ENCODE peak calls at places on chromosome 1, in four cellular contexts. One of them, this sample, is unnamed.

GRCh38 chr1:29112705-29113406 is 10.8 kb downstream of the TMEM200B start:
- DNase-seq in nephron progenitor cell: no peak
- DNase-seq in foreskin fibroblast: no peak
- DNase-seq in tibial nerve: no peak
- DNase-seq in this sample: no peak

GRCh38 chr1:16158993-16159831 is 3.3 kb upstream of the EPHA2 start:
- DNase-seq in nephron progenitor cell: no peak
- DNase-seq in foreskin fibroblast: no peak
- DNase-seq in tibial nerve: no peak
- DNase-seq in this sample: no peak

GRCh38 chr1:19765623-19766022 is 34.1 kb downstream of the TMCO4 start:
- DNase-seq in foreskin fibroblast: peak
- DNase-seq in tibial nerve: no peak
- DNase-seq in nephron progenitor cell: peak
- DNase-seq in this sample: peak

GRCh38 chr1:234743866-234744581 is 134.0 kb upstream of the IRF2BP2 start:
- DNase-seq in nephron progenitor cell: no peak
- DNase-seq in foreskin fibroblast: no peak
- DNase-seq in tibial nerve: no peak
- DNase-seq in this sample: no peak

GRCh38 chr1:220999872-221000863 is 120.9 kb downstream of the HLX start:
- DNase-seq in nephron progenitor cell: no peak
- DNase-seq in foreskin fibroblast: no peak
- DNase-seq in tibial nerve: peak
- DNase-seq in this sample: no peak

GRCh38 chr1:213953816-213954215 is 34.0 kb upstream of the PROX1 start:
- DNase-seq in foreskin fibroblast: no peak
- DNase-seq in tibial nerve: no peak
- DNase-seq in nephron progenitor cell: no peak
- DNase-seq in this sample: no peak

GRCh38 chr1:41672641-41673313 is 188.3 kb upstream of the EDN2 start:
- DNase-seq in tibial nerve: no peak
- DNase-seq in foreskin fibroblast: peak
- DNase-seq in nephron progenitor cell: no peak
- DNase-seq in this sample: peak

GRCh38 chr1:34970829-34971228 is 14.3 kb downstream of the TMEM35B start:
- DNase-seq in foreskin fibroblast: no peak
- DNase-seq in nephron progenitor cell: no peak
- DNase-seq in tibial nerve: no peak
- DNase-seq in this sample: no peak

GRCh38 chr1:109626682-109627408 is 7.2 kb downstream of the AMPD2 start:
- DNase-seq in tibial nerve: peak
- DNase-seq in nephron progenitor cell: no peak
- DNase-seq in foreskin fibroblast: no peak
- DNase-seq in this sample: no peak

GRCh38 chr1:112546076-112546475 is 37.3 kb downstream of the WNT2B start:
- DNase-seq in nephron progenitor cell: no peak
- DNase-seq in foreskin fibroblast: peak
- DNase-seq in tibial nerve: no peak
- DNase-seq in this sample: no peak

GRCh38 chr1:36760081-36760480 is 274.2 kb downstream of the GRIK3 start:
- DNase-seq in tibial nerve: no peak
- DNase-seq in foreskin fibroblast: no peak
- DNase-seq in nephron progenitor cell: no peak
- DNase-seq in this sample: no peak

GRCh38 chr1:201656670-201657032 is 117.7 kb downstream of the NAV1 start:
- DNase-seq in nephron progenitor cell: no peak
- DNase-seq in tibial nerve: no peak
- DNase-seq in foreskin fibroblast: no peak
- DNase-seq in this sample: no peak

GRCh38 chr1:17700981-17701870 is 53.9 kb upstream of the ACTL8 start:
- DNase-seq in foreskin fibroblast: no peak
- DNase-seq in tibial nerve: no peak
- DNase-seq in nephron progenitor cell: no peak
- DNase-seq in this sample: no peak

GRCh38 chr1:234973426-234974250 is 155.0 kb downstream of the TOMM20 start:
- DNase-seq in nephron progenitor cell: no peak
- DNase-seq in foreskin fibroblast: no peak
- DNase-seq in tibial nerve: no peak
- DNase-seq in this sample: no peak

GRCh38 chr1:3409737-3410434 is 44.6 kb upstream of the ARHGEF16 start:
- DNase-seq in foreskin fibroblast: peak
- DNase-seq in nephron progenitor cell: peak
- DNase-seq in tibial nerve: peak
- DNase-seq in this sample: peak

GRCh38 chr1:222081859-222082258 is 340.0 kb upstream of the DUSP10 start:
- DNase-seq in nephron progenitor cell: no peak
- DNase-seq in foreskin fibroblast: no peak
- DNase-seq in tibial nerve: no peak
- DNase-seq in this sample: no peak

GRCh38 chr1:20713440-20713839 is 4.4 kb downstream of the KIF17 start:
- DNase-seq in foreskin fibroblast: no peak
- DNase-seq in nephron progenitor cell: no peak
- DNase-seq in tibial nerve: no peak
- DNase-seq in this sample: no peak

GRCh38 chr1:244782056-244782455 is 53.4 kb upstream of the COX20 start:
- DNase-seq in nephron progenitor cell: no peak
- DNase-seq in tibial nerve: no peak
- DNase-seq in foreskin fibroblast: peak
- DNase-seq in this sample: peak

DNA sequence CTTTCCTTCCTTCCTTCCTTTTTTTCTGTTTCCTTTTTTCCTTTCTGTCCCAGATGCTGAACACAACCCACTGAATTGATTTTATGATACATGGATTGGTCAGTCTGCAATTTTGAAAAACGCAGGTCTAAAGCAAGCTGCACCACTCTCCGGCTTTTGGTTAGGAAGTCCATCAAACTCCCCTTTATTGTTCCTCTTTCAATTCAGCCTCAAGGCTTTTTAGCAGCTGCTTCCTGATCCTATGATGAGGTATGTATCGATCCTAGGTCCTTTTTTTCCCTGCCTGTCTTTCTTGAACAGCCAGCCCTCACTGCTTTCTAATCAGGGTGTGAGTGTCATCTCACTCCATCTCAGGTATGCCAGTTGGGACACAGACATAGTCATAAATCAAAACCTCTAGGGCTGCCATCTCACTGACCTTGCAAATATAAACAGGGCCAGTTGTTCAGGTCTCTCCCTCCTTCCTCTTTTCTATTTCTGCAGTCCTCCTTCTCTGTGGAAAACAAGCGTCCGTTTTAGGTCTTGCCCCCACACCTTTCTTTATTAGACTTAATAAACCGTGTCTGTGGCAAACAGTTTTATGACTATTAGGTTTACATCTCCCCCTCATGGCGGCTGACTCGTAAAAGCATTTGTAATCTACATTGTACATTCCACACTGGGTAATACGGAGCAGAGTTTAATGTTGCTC is 11.4 kb downstream of the STYXL2 start:
- DNase-seq in foreskin fibroblast: no peak
- DNase-seq in tibial nerve: no peak
- DNase-seq in nephron progenitor cell: no peak
- DNase-seq in this sample: no peak
- TF ChIP-seq CTCF in foreskin fibroblast: no peak
- TF ChIP-seq CTCF in tibial nerve: no peak
- TF ChIP-seq CTCF in nephron progenitor cell: no peak
- TF ChIP-seq CTCF in this sample: no peak

DNA sequence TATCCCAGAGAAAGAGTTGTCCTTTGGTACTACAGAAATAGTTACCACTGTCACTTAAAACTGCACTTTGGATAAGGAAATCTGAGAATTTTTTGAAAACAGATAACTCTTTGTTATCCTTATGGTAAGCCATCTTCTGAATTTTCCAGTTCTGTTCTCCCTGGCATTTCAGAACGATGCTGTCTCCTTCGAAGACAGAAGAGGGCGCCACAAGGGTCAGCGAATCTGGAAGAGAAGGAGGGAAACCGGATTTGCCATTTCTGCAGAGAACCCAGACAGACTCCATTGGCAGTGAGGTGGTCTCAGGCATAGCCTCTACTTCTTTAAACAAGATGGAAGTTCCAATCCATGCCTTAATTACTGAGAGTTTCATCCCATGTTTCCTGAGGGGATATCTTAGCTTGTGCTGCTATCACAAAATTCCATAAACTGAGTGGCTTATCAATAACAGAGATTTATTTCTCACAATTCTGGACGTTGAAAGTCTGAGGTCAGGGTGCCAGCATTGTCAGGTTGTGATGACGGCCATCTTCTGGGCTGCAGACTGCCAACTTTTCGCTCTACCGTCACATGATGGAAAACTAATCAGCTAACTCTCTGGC is 6.4 kb downstream of the FCRL2 start:
- DNase-seq in foreskin fibroblast: no peak
- DNase-seq in nephron progenitor cell: peak
- DNase-seq in tibial nerve: no peak
- DNase-seq in this sample: no peak
- TF ChIP-seq CTCF in foreskin fibroblast: peak
- TF ChIP-seq CTCF in nephron progenitor cell: peak
- TF ChIP-seq CTCF in tibial nerve: no peak
- TF ChIP-seq CTCF in this sample: no peak

GRCh38 chr1:178055093-178055492 is 38.8 kb upstream of the RASAL2 start:
- DNase-seq in nephron progenitor cell: peak
- DNase-seq in tibial nerve: no peak
- DNase-seq in foreskin fibroblast: no peak
- DNase-seq in this sample: no peak
- TF ChIP-seq CTCF in nephron progenitor cell: no peak
- TF ChIP-seq CTCF in tibial nerve: no peak
- TF ChIP-seq CTCF in foreskin fibroblast: no peak
- TF ChIP-seq CTCF in this sample: peak

DNA sequence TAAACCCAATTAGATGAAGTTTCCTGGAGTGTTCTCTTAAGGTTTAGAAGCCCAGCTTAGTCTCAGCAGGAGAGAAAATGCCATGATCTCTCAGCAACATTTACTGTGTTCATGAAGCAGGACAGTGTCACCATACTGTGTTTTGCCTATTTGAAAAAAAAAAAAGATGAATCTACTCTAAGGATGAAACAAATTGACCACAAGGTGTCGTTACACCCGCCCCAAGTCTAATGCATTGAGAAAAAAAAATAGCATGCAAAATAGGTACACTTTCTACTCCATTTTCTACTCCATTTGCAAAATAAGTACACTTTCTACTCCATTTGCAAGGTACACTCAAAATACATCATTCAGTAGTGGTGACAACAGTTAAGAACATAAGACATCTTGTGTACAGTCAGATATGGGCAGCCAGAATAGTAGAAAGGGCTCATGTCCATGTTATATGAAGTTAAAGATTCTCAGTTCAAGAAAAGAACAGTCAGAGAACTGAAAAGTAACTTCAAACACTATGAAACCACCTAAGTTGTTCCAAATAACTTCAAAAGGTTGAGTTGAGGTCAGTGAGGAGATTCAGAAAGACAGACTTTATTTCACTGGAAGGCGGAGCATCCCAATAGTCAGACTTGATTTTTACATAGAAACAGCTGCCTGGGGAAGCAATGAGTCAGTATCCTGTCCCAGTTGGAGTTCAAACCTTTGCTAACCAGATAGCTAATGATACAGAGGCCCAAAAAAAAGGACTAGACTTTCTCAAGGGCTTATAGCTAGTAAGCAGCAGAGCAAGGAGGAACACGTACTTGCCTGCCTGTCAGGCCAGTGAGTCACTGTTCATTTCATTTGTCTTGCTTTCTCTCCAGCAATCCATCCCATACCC is 13.3 kb downstream of the PLPPR5 start:
- DNase-seq in foreskin fibroblast: peak
- DNase-seq in tibial nerve: no peak
- DNase-seq in nephron progenitor cell: no peak
- DNase-seq in this sample: peak
- TF ChIP-seq CTCF in foreskin fibroblast: no peak
- TF ChIP-seq CTCF in tibial nerve: no peak
- TF ChIP-seq CTCF in nephron progenitor cell: peak
- TF ChIP-seq CTCF in this sample: peak

DNA sequence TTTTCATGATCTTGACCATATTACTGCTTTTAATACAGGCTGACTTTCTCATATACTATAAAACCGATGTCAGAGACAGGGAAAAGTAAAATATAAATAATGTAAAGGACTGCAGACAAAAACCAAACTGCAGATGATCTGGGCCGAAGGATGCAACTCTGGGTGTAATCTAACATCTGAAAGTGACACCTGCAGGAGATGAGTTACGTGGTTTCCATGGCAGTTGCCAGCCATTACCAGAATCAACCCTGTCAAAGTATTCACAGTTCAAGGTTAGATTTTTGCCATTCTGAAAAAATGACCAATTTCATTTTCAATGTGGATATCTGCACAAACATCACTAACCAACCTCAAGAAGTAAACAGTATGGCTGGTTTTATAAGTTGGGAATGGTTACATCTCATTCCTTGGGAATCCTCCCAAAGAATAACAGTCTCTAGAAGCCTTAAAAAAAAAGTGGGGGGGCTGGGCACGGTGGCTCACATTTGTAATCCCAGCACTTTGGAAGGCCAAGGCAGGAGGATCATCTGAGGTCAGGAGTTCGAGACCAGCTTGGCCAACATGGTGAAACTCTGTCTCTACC is 27.7 kb downstream of the DNAJC11 start:
- DNase-seq in foreskin fibroblast: no peak
- DNase-seq in tibial nerve: no peak
- DNase-seq in nephron progenitor cell: no peak
- DNase-seq in this sample: no peak
- TF ChIP-seq CTCF in foreskin fibroblast: no peak
- TF ChIP-seq CTCF in tibial nerve: no peak
- TF ChIP-seq CTCF in nephron progenitor cell: no peak
- TF ChIP-seq CTCF in this sample: no peak

DNA sequence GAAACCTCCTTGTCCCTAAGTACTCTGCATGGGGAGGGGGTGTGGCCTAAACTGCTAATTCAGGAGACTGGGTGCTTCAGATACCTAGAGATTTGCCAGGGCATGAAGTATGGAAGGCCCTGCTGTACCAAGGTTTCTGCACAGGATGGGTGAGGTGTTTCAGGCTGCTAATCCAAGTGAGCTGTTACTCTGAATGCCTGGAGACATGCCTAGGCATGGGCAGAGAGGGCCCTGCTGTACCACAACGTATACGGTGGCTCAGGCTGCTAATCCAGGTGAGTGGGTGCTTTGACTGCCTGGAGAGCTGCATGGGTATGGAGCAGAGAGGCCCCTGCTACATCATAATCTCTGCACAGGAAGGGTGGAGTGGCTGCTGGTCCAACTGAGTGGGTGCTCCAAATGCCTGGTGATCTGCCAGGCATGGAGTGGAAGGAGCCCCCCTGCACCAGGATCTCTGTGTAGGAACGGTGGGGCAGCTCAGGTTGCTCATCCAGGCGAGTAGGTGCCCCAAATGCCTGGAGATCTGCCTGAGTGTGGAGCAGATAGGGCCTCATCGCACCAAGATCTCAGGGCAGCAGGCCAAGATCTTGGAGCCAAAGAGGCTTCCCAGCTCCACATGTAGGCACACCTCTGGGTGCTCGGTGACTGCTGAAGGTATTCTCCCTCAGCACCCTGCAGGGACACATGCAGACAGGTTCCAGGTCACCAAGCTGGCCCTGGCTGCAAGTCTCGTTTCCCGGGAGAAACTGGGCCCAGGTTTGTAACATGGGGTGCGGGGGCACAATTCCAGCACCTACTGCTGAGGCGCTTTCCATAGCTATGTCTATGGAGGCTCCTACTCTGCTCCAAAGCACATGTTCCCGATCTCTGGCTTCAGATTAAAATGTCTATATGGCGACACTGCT is 252.5 kb upstream of the PLXNA2 start:
- DNase-seq in tibial nerve: no peak
- DNase-seq in nephron progenitor cell: no peak
- DNase-seq in foreskin fibroblast: no peak
- DNase-seq in this sample: no peak
- TF ChIP-seq CTCF in tibial nerve: no peak
- TF ChIP-seq CTCF in nephron progenitor cell: no peak
- TF ChIP-seq CTCF in foreskin fibroblast: no peak
- TF ChIP-seq CTCF in this sample: no peak

GRCh38 chr1:12184008-12184681 is 17.4 kb downstream of the TNFRSF1B start:
- DNase-seq in tibial nerve: peak
- DNase-seq in nephron progenitor cell: peak
- DNase-seq in foreskin fibroblast: peak
- DNase-seq in this sample: no peak
- TF ChIP-seq CTCF in tibial nerve: peak
- TF ChIP-seq CTCF in nephron progenitor cell: no peak
- TF ChIP-seq CTCF in foreskin fibroblast: peak
- TF ChIP-seq CTCF in this sample: peak

This sample was measured in HFFc6.